ENCODE peak calls at places on chromosome 5, in nine cellular contexts. D is endothelial cell of umbilical vein, S is spleen, R is adrenal gland, L is prostate gland, A is HCT116, W is K562, V is IMR-90, G is A549. Z is an unnamed sample.

GRCh38 chr5:75567710-75568109 is 43.5 kb upstream of the ANKDD1B start:
- DNase-seq in L (no peak), W (peak), S (no peak), V (peak), A (peak), D (peak), R (no peak), G (peak), Z (peak)

GRCh38 chr5:160287378-160288051 is 24.8 kb downstream of the CCNJL start:
- DNase-seq in R (peak), W (no peak), L (peak), S (peak), V (no peak), G (no peak), D (peak), A (no peak), Z (peak)

GRCh38 chr5:16547200-16547842 is 69.5 kb downstream of the RETREG1 start:
- DNase-seq in G (no peak), R (no peak), D (no peak), W (no peak), S (no peak), V (no peak), A (no peak), L (peak), Z (no peak)

GRCh38 chr5:144644317-144644716 is 473.6 kb downstream of the KCTD16 start:
- DNase-seq in G (no peak), W (no peak), V (no peak), A (no peak), R (no peak), L (no peak), D (no peak), S (no peak), Z (no peak)

GRCh38 chr5:108324886-108325285 is 57.0 kb downstream of the FBXL17 start:
- DNase-seq in D (no peak), W (no peak), L (no peak), S (no peak), V (no peak), G (no peak), A (no peak), R (no peak), Z (no peak)

GRCh38 chr5:48192-48591 is 43.8 kb upstream of the PLEKHG4B start:
- DNase-seq in S (no peak), A (no peak), D (no peak), W (no peak), L (no peak), V (no peak), R (no peak), G (no peak), Z (no peak)

GRCh38 chr5:73388371-73388684 is 60.2 kb downstream of the FOXD1 start:
- DNase-seq in W (no peak), S (no peak), D (no peak), G (no peak), V (peak), A (no peak), L (no peak), R (no peak), Z (peak)

GRCh38 chr5:147613359-147613758 is 103.5 kb upstream of the DPYSL3 start:
- DNase-seq in V (peak), D (no peak), W (no peak), R (peak), G (no peak), L (no peak), S (no peak), A (no peak), Z (no peak)

GRCh38 chr5:149128023-149128875 is 13.0 kb upstream of the ABLIM3 start:
- DNase-seq in V (peak), R (peak), D (peak), L (no peak), S (no peak), W (peak), A (no peak), G (peak), Z (peak)

GRCh38 chr5:170418736-170419135 is 29.6 kb upstream of the KCNMB1 start:
- DNase-seq in G (no peak), D (no peak), S (no peak), L (no peak), W (no peak), R (no peak), V (no peak), A (no peak), Z (no peak)

GRCh38 chr5:2320611-2321010 is 430.9 kb downstream of the IRX2 start:
- DNase-seq in R (no peak), D (no peak), L (no peak), V (no peak), S (peak), W (no peak), G (no peak), A (no peak), Z (no peak)

DNA sequence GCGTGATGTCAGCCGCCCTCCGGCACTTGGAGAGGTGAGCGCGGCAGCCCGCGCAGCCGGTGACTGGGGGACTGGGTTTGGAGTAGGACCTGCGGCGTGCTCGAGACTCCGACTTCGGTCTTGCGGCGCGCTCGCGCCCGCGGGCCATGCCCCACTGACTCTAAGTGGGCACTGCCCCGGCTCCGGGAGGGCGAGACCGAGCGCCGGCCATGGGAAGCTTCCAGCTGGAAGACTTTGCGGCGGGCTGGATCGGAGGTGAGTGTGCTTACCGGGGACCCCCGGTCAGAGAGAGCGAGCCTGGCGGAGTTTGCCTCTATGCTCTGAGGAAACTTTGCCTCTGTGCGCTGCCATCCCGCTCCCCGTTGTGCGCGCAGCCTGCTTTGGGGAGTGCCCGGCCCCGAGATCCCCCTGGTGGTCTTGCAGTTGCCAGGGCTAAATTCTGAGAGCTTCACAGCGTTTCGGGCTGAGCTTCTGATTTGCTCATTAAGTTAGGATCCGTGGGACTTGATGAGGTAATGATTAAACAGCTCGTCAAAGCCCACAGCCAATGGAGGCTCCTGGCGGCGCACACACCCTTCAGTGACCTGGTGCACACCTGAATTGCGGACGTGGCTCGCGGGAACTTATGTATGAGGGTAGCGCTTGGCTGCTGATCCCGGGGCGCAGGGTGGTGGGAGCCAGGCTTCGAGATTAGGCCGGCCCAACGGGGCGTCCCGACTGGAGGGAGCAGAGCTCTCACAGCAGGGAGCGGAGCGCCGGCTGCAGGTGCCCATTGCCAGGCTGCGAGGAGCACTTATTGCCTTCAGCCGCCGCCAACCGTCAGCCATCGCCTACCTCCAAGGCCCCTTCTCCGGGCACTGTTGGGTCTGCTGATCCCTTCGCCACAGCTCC is at the start of gene SLC25A48:
- DNase-seq in V (peak), A (peak), D (peak), G (peak), S (peak), W (peak), L (peak), R (peak), Z (no peak)
- TF ChIP-seq POLR2A in V (no peak), A (no peak), D (no peak), G (no peak), S (no peak), W (no peak), L (no peak), R (no peak), Z (no peak)

GRCh38 chr5:13356226-13356625 is 588.3 kb downstream of the DNAH5 start:
- DNase-seq in A (no peak), V (no peak), G (no peak), R (no peak), D (no peak), W (no peak), S (no peak), L (no peak), Z (no peak)

GRCh38 chr5:13357937-13358336 is 586.6 kb downstream of the DNAH5 start:
- DNase-seq in A (no peak), W (no peak), S (no peak), G (no peak), R (no peak), V (no peak), D (no peak), L (no peak), Z (no peak)

GRCh38 chr5:13354611-13355010 is 589.9 kb downstream of the DNAH5 start:
- DNase-seq in L (no peak), G (no peak), R (no peak), S (no peak), D (no peak), V (no peak), W (no peak), A (no peak), Z (no peak)

DNA sequence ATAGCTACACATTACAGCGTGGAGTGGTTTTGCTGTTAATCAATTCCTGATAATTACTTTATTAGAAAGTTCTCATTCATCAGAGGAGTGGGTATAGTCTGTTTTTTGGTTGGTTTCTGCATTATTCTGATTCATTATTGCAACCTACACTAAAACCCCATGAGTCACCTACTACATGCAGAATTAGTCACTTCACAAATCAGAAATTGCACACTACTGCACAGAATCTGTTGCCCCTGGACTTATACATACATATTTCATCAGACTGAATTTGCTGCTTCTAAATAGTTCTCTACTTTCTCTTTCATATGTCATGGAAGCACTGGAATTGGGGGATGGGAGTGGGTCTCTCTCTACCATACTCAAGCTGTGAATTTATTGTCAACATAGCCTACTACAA is 585.2 kb downstream of the DNAH5 start:
- DNase-seq in S (no peak), L (no peak), R (no peak), A (no peak), W (no peak), V (peak), G (no peak), D (peak), Z (no peak)
- TF ChIP-seq POLR2A in S (no peak), L (no peak), R (no peak), A (no peak), W (no peak), V (no peak), G (no peak), D (no peak), Z (no peak)

GRCh38 chr5:172168311-172168710 is 19.7 kb downstream of the STK10 start:
- DNase-seq in L (no peak), D (no peak), S (no peak), V (no peak), R (no peak), G (no peak), A (no peak), W (no peak), Z (no peak)
- TF ChIP-seq POLR2A in L (no peak), D (no peak), S (no peak), V (no peak), R (no peak), G (no peak), A (no peak), W (no peak), Z (no peak)

GRCh38 chr5:173886157-173886556 is 2.0 kb upstream of the CPEB4 start:
- DNase-seq in G (no peak), D (no peak), V (no peak), A (no peak), W (no peak), R (no peak), L (no peak), S (no peak), Z (no peak)

GRCh38 chr5:173890195-173890951 is 2.2 kb downstream of the CPEB4 start:
- DNase-seq in S (no peak), W (peak), R (peak), D (peak), V (peak), G (no peak), L (no peak), A (no peak), Z (no peak)

GRCh38 chr5:173885481-173886010 is 2.6 kb upstream of the CPEB4 start:
- DNase-seq in L (no peak), R (peak), W (no peak), A (no peak), S (no peak), G (no peak), D (peak), V (no peak), Z (no peak)

GRCh38 chr5:173888473-173889135 is 455 bp downstream of the CPEB4 start:
- DNase-seq in W (peak), V (peak), G (no peak), S (peak), D (peak), A (no peak), R (peak), L (no peak), Z (no peak)

DNA sequence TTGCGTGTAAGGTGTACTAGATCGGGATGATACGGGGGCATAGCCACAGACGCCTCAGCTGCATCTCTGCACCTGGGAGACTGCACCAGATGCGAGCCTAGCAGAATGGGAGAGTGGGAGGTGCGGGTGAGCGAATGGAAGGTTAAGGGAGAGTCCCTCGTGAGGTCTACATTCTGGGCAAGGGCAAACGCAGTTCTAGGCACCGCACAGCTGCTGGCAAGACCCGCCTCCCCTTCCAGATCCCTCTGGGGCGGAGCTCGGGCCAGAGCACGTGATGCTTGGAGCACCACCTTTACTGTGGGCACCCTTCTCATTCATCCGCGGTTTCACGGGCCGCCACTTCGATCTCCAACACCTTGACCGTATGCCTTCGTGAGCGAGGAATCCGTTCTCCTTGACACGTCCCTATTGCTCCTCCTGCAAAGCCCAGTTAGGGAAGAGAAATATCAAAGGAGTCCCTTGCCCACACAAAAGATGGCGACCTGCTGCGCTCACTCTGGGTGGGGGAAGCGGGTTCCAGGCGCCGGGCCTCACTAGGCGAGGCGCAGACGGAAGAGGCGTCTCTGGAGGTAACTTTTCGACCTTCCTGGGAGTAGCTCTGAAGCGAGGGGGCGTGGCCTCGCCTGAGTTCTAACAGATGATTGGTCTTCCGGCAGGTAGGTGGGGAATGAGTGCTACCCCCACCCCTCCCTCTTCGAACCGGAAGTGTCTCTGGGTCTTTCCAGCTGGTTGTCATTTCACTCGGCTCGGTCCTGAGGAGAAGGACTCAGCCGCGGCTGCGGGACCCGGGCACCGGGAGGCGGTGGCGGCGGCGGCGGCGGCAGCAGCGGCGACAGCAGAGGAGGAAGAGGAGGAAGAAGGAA is at the start of gene CPEB4:
- DNase-seq in G (peak), A (peak), W (peak), S (peak), R (peak), D (peak), V (peak), L (peak), Z (peak)
- TF ChIP-seq POLR2A in G (peak), A (no peak), W (peak), S (peak), R (peak), D (peak), V (peak), L (peak), Z (peak)

GRCh38 chr5:76580983-76581382 is 42.2 kb downstream of the F2RL2 start:
- DNase-seq in W (no peak), L (no peak), S (no peak), D (no peak), G (no peak), R (no peak), A (no peak), V (no peak), Z (no peak)
- TF ChIP-seq POLR2A in W (no peak), L (no peak), S (no peak), D (no peak), G (no peak), R (no peak), A (no peak), V (no peak), Z (no peak)

DNA sequence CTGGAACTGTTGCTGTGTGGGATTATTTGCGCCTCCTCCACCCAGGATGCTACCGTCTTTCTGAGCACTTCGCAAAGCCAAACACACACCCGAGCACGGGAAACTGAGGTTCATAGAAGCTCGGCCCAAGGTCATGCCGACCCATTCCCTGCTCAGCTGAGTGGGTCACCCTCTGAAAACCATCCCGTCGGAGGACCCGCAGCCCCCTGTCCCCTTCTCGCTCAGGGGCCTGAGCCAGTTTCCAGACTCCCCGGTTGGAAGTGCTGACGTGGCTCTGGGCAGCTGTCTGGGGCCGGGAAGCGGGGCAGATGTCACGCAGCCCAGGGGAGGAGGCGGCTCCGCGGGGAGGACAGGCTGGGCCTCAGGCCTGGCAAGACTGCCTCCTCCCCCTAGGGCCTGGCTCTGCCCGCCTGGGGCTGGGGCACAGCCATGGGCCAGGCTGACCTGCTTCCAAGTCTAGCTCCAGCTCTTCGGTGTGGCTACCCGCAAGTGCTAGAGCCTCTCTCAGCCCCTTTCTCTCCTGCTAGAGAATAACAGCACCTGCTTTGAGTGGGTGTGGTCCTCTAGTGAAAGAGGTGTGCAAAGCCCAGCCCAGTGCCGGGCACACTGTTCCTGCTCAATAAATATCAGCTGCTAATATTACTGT is 9.9 kb upstream of the CXXC5 start:
- DNase-seq in D (peak), L (peak), W (peak), S (peak), R (peak), A (no peak), V (peak), G (no peak), Z (peak)
- TF ChIP-seq POLR2A in D (no peak), L (peak), W (peak), S (no peak), R (peak), A (no peak), V (no peak), G (no peak), Z (peak)

GRCh38 chr5:133902521-133903118 is 65.8 kb downstream of the C5orf15 start:
- DNase-seq in D (no peak), S (no peak), W (peak), G (no peak), R (no peak), V (no peak), L (no peak), A (no peak), Z (no peak)
- TF ChIP-seq POLR2A in D (no peak), S (no peak), W (peak), G (no peak), R (no peak), V (no peak), L (no peak), A (no peak), Z (no peak)

Z was measured in H54.